ENCODE peak calls at places on chromosome 3, in ten cellular contexts. One of them, this sample, is unnamed.

GRCh38 chr3:22609139-22609538 is 594.0 kb upstream of the UBE2E2 start:
- DNase-seq in HFFc6: no peak
- DNase-seq in CD8-positive, alpha-beta T cell: no peak
- DNase-seq in foreskin keratinocyte: no peak
- DNase-seq in fibroblast of pulmonary artery: no peak
- DNase-seq in GM13977: no peak
- DNase-seq in upper lobe of right lung: no peak
- DNase-seq in GM23338: no peak
- DNase-seq in neural crest cell: no peak
- DNase-seq in AG04450: no peak
- DNase-seq in this sample: no peak

GRCh38 chr3:149384911-149385321 is 7.5 kb upstream of the TM4SF1 start:
- DNase-seq in fibroblast of pulmonary artery: peak
- DNase-seq in GM23338: no peak
- DNase-seq in upper lobe of right lung: no peak
- DNase-seq in HFFc6: peak
- DNase-seq in CD8-positive, alpha-beta T cell: no peak
- DNase-seq in AG04450: peak
- DNase-seq in foreskin keratinocyte: no peak
- DNase-seq in GM13977: no peak
- DNase-seq in neural crest cell: no peak
- DNase-seq in this sample: no peak

GRCh38 chr3:36763850-36764703 is at the start of gene DCLK3:
- DNase-seq in GM13977: no peak
- DNase-seq in CD8-positive, alpha-beta T cell: no peak
- DNase-seq in AG04450: no peak
- DNase-seq in fibroblast of pulmonary artery: no peak
- DNase-seq in foreskin keratinocyte: no peak
- DNase-seq in HFFc6: no peak
- DNase-seq in upper lobe of right lung: no peak
- DNase-seq in GM23338: peak
- DNase-seq in neural crest cell: peak
- DNase-seq in this sample: peak

GRCh38 chr3:184337981-184338380 is 581 bp downstream of the FAM131A start:
- DNase-seq in foreskin keratinocyte: no peak
- DNase-seq in upper lobe of right lung: no peak
- DNase-seq in AG04450: no peak
- DNase-seq in GM13977: no peak
- DNase-seq in fibroblast of pulmonary artery: no peak
- DNase-seq in neural crest cell: no peak
- DNase-seq in HFFc6: no peak
- DNase-seq in GM23338: no peak
- DNase-seq in CD8-positive, alpha-beta T cell: no peak
- DNase-seq in this sample: no peak

GRCh38 chr3:57066471-57066870 is 6.0 kb downstream of the SPATA12 start:
- DNase-seq in GM13977: no peak
- DNase-seq in fibroblast of pulmonary artery: no peak
- DNase-seq in CD8-positive, alpha-beta T cell: no peak
- DNase-seq in upper lobe of right lung: no peak
- DNase-seq in GM23338: no peak
- DNase-seq in AG04450: no peak
- DNase-seq in foreskin keratinocyte: no peak
- DNase-seq in HFFc6: no peak
- DNase-seq in neural crest cell: no peak
- DNase-seq in this sample: no peak

GRCh38 chr3:170802164-170803151 is 67.5 kb downstream of the RPL22L1 start:
- DNase-seq in HFFc6: peak
- DNase-seq in AG04450: peak
- DNase-seq in CD8-positive, alpha-beta T cell: no peak
- DNase-seq in neural crest cell: no peak
- DNase-seq in upper lobe of right lung: no peak
- DNase-seq in GM13977: no peak
- DNase-seq in foreskin keratinocyte: peak
- DNase-seq in fibroblast of pulmonary artery: peak
- DNase-seq in GM23338: no peak
- DNase-seq in this sample: no peak

GRCh38 chr3:53154731-53155320 is 6.2 kb upstream of the PRKCD start:
- DNase-seq in CD8-positive, alpha-beta T cell: no peak
- DNase-seq in neural crest cell: no peak
- DNase-seq in HFFc6: no peak
- DNase-seq in AG04450: no peak
- DNase-seq in foreskin keratinocyte: no peak
- DNase-seq in GM23338: no peak
- DNase-seq in upper lobe of right lung: peak
- DNase-seq in GM13977: no peak
- DNase-seq in fibroblast of pulmonary artery: no peak
- DNase-seq in this sample: no peak

GRCh38 chr3:104437131-104437750 is 929.5 kb upstream of the ALCAM start:
- DNase-seq in fibroblast of pulmonary artery: peak
- DNase-seq in neural crest cell: no peak
- DNase-seq in AG04450: peak
- DNase-seq in GM23338: peak
- DNase-seq in upper lobe of right lung: no peak
- DNase-seq in foreskin keratinocyte: peak
- DNase-seq in GM13977: no peak
- DNase-seq in HFFc6: peak
- DNase-seq in CD8-positive, alpha-beta T cell: no peak
- DNase-seq in this sample: no peak

GRCh38 chr3:60475096-60475495 is 776.2 kb downstream of the FHIT start:
- DNase-seq in GM13977: no peak
- DNase-seq in foreskin keratinocyte: no peak
- DNase-seq in fibroblast of pulmonary artery: no peak
- DNase-seq in upper lobe of right lung: no peak
- DNase-seq in CD8-positive, alpha-beta T cell: no peak
- DNase-seq in AG04450: no peak
- DNase-seq in HFFc6: no peak
- DNase-seq in GM23338: no peak
- DNase-seq in neural crest cell: no peak
- DNase-seq in this sample: no peak

GRCh38 chr3:180829409-180830405 is 82.8 kb upstream of the FXR1 start:
- DNase-seq in GM23338: no peak
- DNase-seq in GM13977: no peak
- DNase-seq in foreskin keratinocyte: no peak
- DNase-seq in fibroblast of pulmonary artery: no peak
- DNase-seq in upper lobe of right lung: no peak
- DNase-seq in AG04450: no peak
- DNase-seq in HFFc6: no peak
- DNase-seq in neural crest cell: no peak
- DNase-seq in CD8-positive, alpha-beta T cell: no peak
- DNase-seq in this sample: no peak

GRCh38 chr3:16837602-16838001 is 47.2 kb upstream of the PLCL2 start:
- DNase-seq in GM23338: peak
- DNase-seq in foreskin keratinocyte: no peak
- DNase-seq in HFFc6: no peak
- DNase-seq in fibroblast of pulmonary artery: no peak
- DNase-seq in GM13977: no peak
- DNase-seq in neural crest cell: no peak
- DNase-seq in AG04450: no peak
- DNase-seq in CD8-positive, alpha-beta T cell: no peak
- DNase-seq in upper lobe of right lung: no peak
- DNase-seq in this sample: no peak

GRCh38 chr3:16834753-16835152 is 50.0 kb upstream of the PLCL2 start:
- DNase-seq in foreskin keratinocyte: no peak
- DNase-seq in HFFc6: no peak
- DNase-seq in neural crest cell: no peak
- DNase-seq in GM13977: no peak
- DNase-seq in fibroblast of pulmonary artery: no peak
- DNase-seq in upper lobe of right lung: no peak
- DNase-seq in AG04450: no peak
- DNase-seq in CD8-positive, alpha-beta T cell: no peak
- DNase-seq in GM23338: no peak
- DNase-seq in this sample: no peak

GRCh38 chr3:16831846-16832245 is 52.9 kb upstream of the PLCL2 start:
- DNase-seq in upper lobe of right lung: no peak
- DNase-seq in CD8-positive, alpha-beta T cell: no peak
- DNase-seq in GM13977: no peak
- DNase-seq in neural crest cell: no peak
- DNase-seq in GM23338: no peak
- DNase-seq in foreskin keratinocyte: no peak
- DNase-seq in HFFc6: no peak
- DNase-seq in fibroblast of pulmonary artery: no peak
- DNase-seq in AG04450: no peak
- DNase-seq in this sample: no peak

GRCh38 chr3:16836505-16837237 is 48.1 kb upstream of the PLCL2 start:
- DNase-seq in AG04450: no peak
- DNase-seq in GM13977: no peak
- DNase-seq in GM23338: no peak
- DNase-seq in HFFc6: no peak
- DNase-seq in upper lobe of right lung: no peak
- DNase-seq in neural crest cell: no peak
- DNase-seq in foreskin keratinocyte: no peak
- DNase-seq in fibroblast of pulmonary artery: no peak
- DNase-seq in CD8-positive, alpha-beta T cell: no peak
- DNase-seq in this sample: no peak

GRCh38 chr3:16834214-16834613 is 50.5 kb upstream of the PLCL2 start:
- DNase-seq in foreskin keratinocyte: no peak
- DNase-seq in upper lobe of right lung: no peak
- DNase-seq in CD8-positive, alpha-beta T cell: no peak
- DNase-seq in neural crest cell: no peak
- DNase-seq in fibroblast of pulmonary artery: no peak
- DNase-seq in GM23338: no peak
- DNase-seq in AG04450: no peak
- DNase-seq in HFFc6: no peak
- DNase-seq in GM13977: no peak
- DNase-seq in this sample: no peak
- TF ChIP-seq CTCF in foreskin keratinocyte: no peak
- TF ChIP-seq CTCF in upper lobe of right lung: no peak
- TF ChIP-seq CTCF in CD8-positive, alpha-beta T cell: no peak
- TF ChIP-seq CTCF in neural crest cell: no peak
- TF ChIP-seq CTCF in fibroblast of pulmonary artery: no peak
- TF ChIP-seq CTCF in GM23338: no peak
- TF ChIP-seq CTCF in AG04450: no peak
- TF ChIP-seq CTCF in HFFc6: peak
- TF ChIP-seq CTCF in GM13977: no peak
- TF ChIP-seq CTCF in this sample: no peak

DNA sequence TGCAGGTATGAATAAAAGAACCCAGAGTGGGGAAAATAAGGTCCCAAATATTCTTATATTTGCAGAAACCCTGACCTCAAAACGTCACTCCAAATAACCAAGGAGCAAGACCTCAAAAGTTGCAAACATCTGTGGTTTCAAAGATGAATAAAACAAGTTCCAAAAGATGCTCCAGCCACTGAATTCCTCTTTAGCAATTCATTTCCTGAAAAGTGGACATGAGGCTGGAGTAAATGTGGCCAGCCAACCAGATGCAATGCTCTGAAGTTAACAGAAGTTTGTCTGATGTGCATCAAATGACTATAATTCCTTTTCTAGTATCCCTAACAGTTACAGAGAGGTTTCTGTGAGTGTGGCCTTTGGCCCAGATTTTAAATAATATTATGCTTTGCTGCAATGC is 71.2 kb upstream of the WNT5A start:
- DNase-seq in foreskin keratinocyte: no peak
- DNase-seq in CD8-positive, alpha-beta T cell: no peak
- DNase-seq in fibroblast of pulmonary artery: no peak
- DNase-seq in upper lobe of right lung: no peak
- DNase-seq in GM23338: no peak
- DNase-seq in AG04450: no peak
- DNase-seq in HFFc6: peak
- DNase-seq in GM13977: no peak
- DNase-seq in neural crest cell: no peak
- DNase-seq in this sample: no peak
- TF ChIP-seq CTCF in foreskin keratinocyte: no peak
- TF ChIP-seq CTCF in CD8-positive, alpha-beta T cell: no peak
- TF ChIP-seq CTCF in fibroblast of pulmonary artery: no peak
- TF ChIP-seq CTCF in upper lobe of right lung: no peak
- TF ChIP-seq CTCF in GM23338: no peak
- TF ChIP-seq CTCF in AG04450: no peak
- TF ChIP-seq CTCF in HFFc6: no peak
- TF ChIP-seq CTCF in GM13977: no peak
- TF ChIP-seq CTCF in neural crest cell: no peak
- TF ChIP-seq CTCF in this sample: no peak

GRCh38 chr3:67118122-67118521 is 120.0 kb downstream of the KBTBD8 start:
- DNase-seq in HFFc6: no peak
- DNase-seq in AG04450: no peak
- DNase-seq in CD8-positive, alpha-beta T cell: no peak
- DNase-seq in foreskin keratinocyte: no peak
- DNase-seq in GM13977: no peak
- DNase-seq in fibroblast of pulmonary artery: no peak
- DNase-seq in upper lobe of right lung: no peak
- DNase-seq in neural crest cell: no peak
- DNase-seq in GM23338: no peak
- DNase-seq in this sample: no peak

GRCh38 chr3:67109651-67110204 is 111.6 kb downstream of the KBTBD8 start:
- DNase-seq in neural crest cell: no peak
- DNase-seq in GM13977: peak
- DNase-seq in foreskin keratinocyte: peak
- DNase-seq in HFFc6: peak
- DNase-seq in upper lobe of right lung: no peak
- DNase-seq in CD8-positive, alpha-beta T cell: no peak
- DNase-seq in GM23338: peak
- DNase-seq in AG04450: peak
- DNase-seq in fibroblast of pulmonary artery: peak
- DNase-seq in this sample: peak

DNA sequence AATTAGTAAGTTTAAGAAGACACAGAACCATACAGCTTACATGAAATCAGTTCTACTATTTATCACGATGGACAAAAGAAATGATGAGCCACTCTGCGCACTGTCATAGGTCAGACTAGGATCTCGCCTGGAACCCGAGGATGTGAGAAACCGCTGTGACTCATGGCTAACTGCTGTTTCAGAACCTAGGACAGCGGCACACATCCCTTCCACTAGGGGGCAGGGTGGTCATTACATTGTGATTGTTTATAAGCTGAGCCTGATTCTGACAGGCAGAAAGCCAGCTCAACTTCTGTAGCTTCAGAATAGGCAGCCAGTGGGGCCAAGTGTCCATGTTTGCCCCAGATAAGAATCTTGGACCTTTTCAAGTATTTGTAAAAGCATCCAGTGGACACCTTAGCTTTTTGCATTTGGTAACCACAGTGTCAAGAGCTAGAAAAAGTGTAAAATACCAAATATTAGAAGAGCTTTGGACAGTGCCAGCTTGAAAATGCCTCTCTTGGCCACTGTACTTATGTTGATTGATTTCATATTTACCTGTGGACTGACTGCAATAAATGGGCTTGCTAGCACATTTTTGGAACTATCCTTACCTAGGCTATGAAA is 115.8 kb downstream of the KBTBD8 start:
- DNase-seq in GM23338: peak
- DNase-seq in GM13977: peak
- DNase-seq in fibroblast of pulmonary artery: peak
- DNase-seq in upper lobe of right lung: peak
- DNase-seq in AG04450: peak
- DNase-seq in neural crest cell: peak
- DNase-seq in HFFc6: peak
- DNase-seq in CD8-positive, alpha-beta T cell: peak
- DNase-seq in foreskin keratinocyte: peak
- DNase-seq in this sample: peak
- TF ChIP-seq CTCF in GM23338: peak
- TF ChIP-seq CTCF in GM13977: peak
- TF ChIP-seq CTCF in fibroblast of pulmonary artery: peak
- TF ChIP-seq CTCF in upper lobe of right lung: peak
- TF ChIP-seq CTCF in AG04450: peak
- TF ChIP-seq CTCF in neural crest cell: peak
- TF ChIP-seq CTCF in HFFc6: peak
- TF ChIP-seq CTCF in CD8-positive, alpha-beta T cell: peak
- TF ChIP-seq CTCF in foreskin keratinocyte: peak
- TF ChIP-seq CTCF in this sample: peak

DNA sequence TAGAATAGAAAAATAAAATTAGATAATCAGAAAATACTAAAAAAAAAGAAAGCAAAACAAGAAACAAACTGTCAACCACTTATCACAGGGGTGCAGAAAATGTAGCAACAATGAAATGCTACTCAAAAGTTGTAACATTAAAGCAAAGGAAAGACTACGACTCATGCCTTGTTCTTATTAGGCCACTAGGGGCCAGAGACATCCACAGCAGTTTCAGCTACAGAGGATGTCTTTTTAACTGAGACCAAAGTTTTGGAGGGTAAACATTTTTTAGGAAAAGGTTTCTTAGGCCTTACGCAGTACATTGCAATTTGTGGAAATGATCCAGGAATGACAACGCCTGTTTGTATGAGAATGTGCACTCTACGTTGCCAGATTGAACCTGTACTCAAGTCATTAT is 15.4 kb upstream of the CADM2 start:
- DNase-seq in HFFc6: no peak
- DNase-seq in upper lobe of right lung: no peak
- DNase-seq in GM13977: no peak
- DNase-seq in fibroblast of pulmonary artery: no peak
- DNase-seq in foreskin keratinocyte: no peak
- DNase-seq in GM23338: peak
- DNase-seq in AG04450: no peak
- DNase-seq in CD8-positive, alpha-beta T cell: no peak
- DNase-seq in neural crest cell: no peak
- DNase-seq in this sample: no peak
- TF ChIP-seq CTCF in HFFc6: no peak
- TF ChIP-seq CTCF in upper lobe of right lung: no peak
- TF ChIP-seq CTCF in GM13977: peak
- TF ChIP-seq CTCF in fibroblast of pulmonary artery: no peak
- TF ChIP-seq CTCF in foreskin keratinocyte: peak
- TF ChIP-seq CTCF in GM23338: peak
- TF ChIP-seq CTCF in AG04450: no peak
- TF ChIP-seq CTCF in CD8-positive, alpha-beta T cell: no peak
- TF ChIP-seq CTCF in neural crest cell: peak
- TF ChIP-seq CTCF in this sample: no peak